ENCODE peak calls at places on chromosomes 7 and 10, in four cellular contexts. U is foreskin fibroblast, I is astrocyte, E is A549. K is an unnamed sample.

GRCh38 chr7:158386866-158387820 is 200.5 kb downstream of the PTPRN2 start:
- DNase-seq in E (no peak), U (no peak), I (no peak), K (no peak)

GRCh38 chr7:102434039-102434481 is 685 bp downstream of the ORAI2 start:
- DNase-seq in I (no peak), E (peak; percentile 41), U (no peak), K (no peak)

GRCh38 chr10:61397175-61397986 is 55.8 kb downstream of the TMEM26 start:
- DNase-seq in I (peak; percentile 69), E (no peak), U (peak; percentile 21), K (peak; percentile 67)

GRCh38 chr10:118752401-118752800 is 2.4 kb downstream of the CACUL1 start:
- DNase-seq in U (no peak), E (no peak), I (no peak), K (no peak)

GRCh38 chr7:10767771-10768170 is 205.9 kb upstream of the PHF14 start:
- DNase-seq in E (no peak), U (no peak), I (peak; percentile 26), K (no peak)

GRCh38 chr10:131580674-131581073 is 269.2 kb upstream of the TCERG1L start:
- DNase-seq in I (no peak), E (no peak), U (no peak), K (no peak)

GRCh38 chr7:82105463-82105862 is 335.6 kb upstream of the HGF start:
- DNase-seq in E (peak; percentile 36), I (peak; percentile 69), U (peak; percentile 86), K (peak; percentile 27)

GRCh38 chr7:138449580-138449979 is 10.5 kb upstream of the TRIM24 start:
- DNase-seq in U (no peak), I (no peak), E (no peak), K (no peak)

GRCh38 chr7:4023502-4023901 is 658.6 kb upstream of the FOXK1 start:
- DNase-seq in E (no peak), U (no peak), I (no peak), K (no peak)

GRCh38 chr7:30752484-30752883 is 549 bp downstream of the INMT start:
- DNase-seq in U (no peak), E (no peak), I (no peak), K (no peak)
- H3K4me3 ChIP-seq in U (no peak overlapping the region), E (no peak overlapping the region), I (no peak overlapping the region), K (no peak overlapping the region)

GRCh38 chr7:139775829-139776266 is 1.9 kb downstream of the HIPK2 start:
- DNase-seq in I (peak; percentile 60), E (peak; percentile 78), U (peak; percentile 87), K (peak; percentile 73)
- TF ChIP-seq CTCF in I (peak; percentile 80), E (peak; percentile 73), U (peak; percentile 75), K (peak; percentile 86)

DNA sequence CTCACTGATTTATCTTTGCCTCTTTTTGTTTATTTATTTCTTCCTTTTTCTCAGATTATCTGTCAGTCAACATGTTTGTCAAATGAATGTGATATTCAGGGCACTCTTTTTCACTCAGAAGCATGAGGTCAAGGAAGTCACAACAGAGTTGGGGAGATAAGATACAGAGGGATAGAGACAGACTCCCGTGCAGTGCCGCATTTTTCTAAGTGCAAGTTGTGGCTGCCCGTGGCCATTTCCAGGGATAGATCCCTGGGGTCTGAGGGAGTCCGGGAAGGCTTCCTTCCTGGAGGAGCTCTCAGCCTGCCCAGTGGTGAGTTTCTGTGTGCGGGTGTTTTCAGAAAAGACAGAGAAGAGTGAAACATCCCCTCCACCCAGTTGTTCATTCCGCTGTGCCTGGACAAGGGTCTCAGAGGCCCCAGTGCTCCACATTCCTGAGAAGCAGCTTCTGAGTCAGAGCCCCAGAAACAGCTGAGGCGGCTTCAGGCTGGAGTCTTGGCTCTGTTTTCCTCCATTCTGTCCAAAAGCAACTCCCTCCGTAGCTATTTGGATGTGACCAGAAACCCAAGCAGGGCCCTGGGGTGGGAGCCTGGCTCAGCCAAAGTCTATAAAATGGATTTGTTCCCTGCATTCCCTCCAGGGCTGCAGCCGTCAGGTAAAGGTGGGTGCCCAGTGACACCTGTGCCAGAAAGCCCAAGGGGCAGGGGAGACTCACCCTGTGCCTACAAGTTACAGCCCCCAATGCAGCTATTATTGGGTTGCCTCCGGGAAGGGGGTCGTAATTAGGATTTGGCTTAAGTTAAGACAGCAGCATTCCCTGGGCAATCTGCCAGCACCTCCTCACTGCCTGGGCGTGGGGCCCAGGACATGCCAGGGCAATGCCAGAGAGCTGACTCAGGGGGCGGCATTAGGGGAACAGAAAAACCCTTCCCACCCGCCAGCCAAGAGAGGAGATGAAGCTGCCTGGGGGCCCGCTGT is 13.0 kb upstream of the CAMK2G start:
- DNase-seq in U (peak; percentile 98), E (peak; percentile 62), I (peak; percentile 88), K (peak; percentile 93)
- H3K4me3 ChIP-seq in U (no peak overlapping the region), E (no peak overlapping the region), I (peak overlapping the region; percentile 32), K (peak overlapping the region; percentile 22)

GRCh38 chr10:85611093-85611740 is 755.4 kb downstream of the GRID1 start:
- DNase-seq in U (no peak), E (no peak), I (no peak), K (no peak)

GRCh38 chr10:85612378-85612775 is 754.2 kb downstream of the GRID1 start:
- DNase-seq in E (no peak), U (no peak), I (no peak), K (no peak)

GRCh38 chr10:85612833-85613232 is 753.8 kb downstream of the GRID1 start:
- DNase-seq in U (no peak), E (no peak), I (no peak), K (no peak)

GRCh38 chr10:85610381-85611092 is 756.1 kb downstream of the GRID1 start:
- DNase-seq in U (no peak), E (no peak), I (no peak), K (no peak)

GRCh38 chr10:85611746-85612377 is 754.7 kb downstream of the GRID1 start:
- DNase-seq in I (no peak), U (no peak), E (no peak), K (no peak)
- TF ChIP-seq CTCF in I (no peak), U (no peak), E (no peak), K (no peak)

GRCh38 chr10:44237364-44238034 is 147.4 kb downstream of the CXCL12 start:
- DNase-seq in U (no peak), I (no peak), E (no peak), K (no peak)

GRCh38 chr10:44235363-44235762 is 149.5 kb downstream of the CXCL12 start:
- DNase-seq in I (no peak), U (no peak), E (no peak), K (no peak)

GRCh38 chr10:44233561-44234470 is 151.1 kb downstream of the CXCL12 start:
- DNase-seq in U (no peak), I (peak; percentile 31), E (no peak), K (no peak)

GRCh38 chr10:44238212-44238611 is 146.7 kb downstream of the CXCL12 start:
- DNase-seq in I (no peak), U (no peak), E (no peak), K (no peak)

DNA sequence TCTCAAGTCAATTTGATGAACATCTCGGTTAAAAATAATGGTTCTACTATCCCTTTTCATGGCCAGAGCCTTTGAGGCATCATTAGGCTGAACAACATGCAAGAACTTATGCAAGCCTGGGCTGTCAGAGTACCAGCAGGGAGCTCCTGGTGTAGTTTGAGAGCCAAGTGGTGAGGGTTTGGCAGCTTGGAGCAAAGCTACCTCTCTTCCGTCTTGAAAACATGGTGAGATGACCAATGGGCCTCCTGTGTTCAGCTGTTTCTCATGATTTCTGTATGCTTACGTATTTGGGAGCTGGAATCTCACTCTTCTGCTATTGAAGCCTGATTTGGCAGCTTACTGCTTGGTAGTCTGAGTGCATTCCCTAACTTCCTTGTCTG is 150.4 kb downstream of the CXCL12 start:
- DNase-seq in E (no peak), I (peak; percentile 27), U (no peak), K (peak; percentile 64)
- H3K4me3 ChIP-seq in E (no peak overlapping the region), I (no peak overlapping the region), U (no peak overlapping the region), K (no peak overlapping the region)

GRCh38 chr7:89012016-89012415 is 216.5 kb upstream of the TEX47 start:
- DNase-seq in I (no peak), U (no peak), E (no peak), K (no peak)
- TF ChIP-seq CTCF in I (no peak), U (no peak), E (no peak), K (no peak)

GRCh38 chr10:17174626-17175025 is 26.8 kb downstream of the TRDMT1 start:
- DNase-seq in U (no peak), I (no peak), E (no peak), K (peak; percentile 28)

GRCh38 chr10:17179002-17179401 is 22.5 kb downstream of the TRDMT1 start:
- DNase-seq in U (no peak), I (peak; percentile 78), E (no peak), K (peak; percentile 45)

GRCh38 chr10:17178006-17178405 is 23.5 kb downstream of the TRDMT1 start:
- DNase-seq in I (no peak), U (no peak), E (no peak), K (no peak)

GRCh38 chr10:17177014-17177413 is 24.5 kb downstream of the TRDMT1 start:
- DNase-seq in U (no peak), E (no peak), I (no peak), K (no peak)

DNA sequence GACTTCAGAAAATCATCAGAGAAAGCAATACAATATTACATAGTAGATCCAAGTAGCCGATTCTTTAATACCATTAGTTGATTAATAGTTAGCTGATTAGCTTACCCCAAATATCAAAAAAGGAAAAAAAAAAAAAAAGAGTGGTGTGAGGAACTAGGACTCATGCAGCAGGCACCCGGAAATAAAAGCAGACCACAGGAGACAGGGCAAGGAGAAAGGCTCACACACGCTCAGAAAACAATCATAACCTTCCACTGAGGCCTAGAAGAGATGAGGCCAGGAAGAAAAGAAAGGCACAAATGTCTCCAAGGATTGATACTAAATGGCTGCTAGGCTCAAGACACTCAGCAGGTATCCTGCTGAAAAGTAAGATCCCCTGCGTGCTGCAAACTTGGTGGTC is 25.9 kb downstream of the TRDMT1 start:
- DNase-seq in I (peak; percentile 55), U (peak; percentile 45), E (no peak), K (peak; percentile 65)
- H3K4me3 ChIP-seq in I (no peak overlapping the region), U (no peak overlapping the region), E (no peak overlapping the region), K (peak overlapping the region; percentile 28)

K was measured in AG10803.